ENCODE peak calls at places on chromosome 5, in seven cellular contexts. F is aorta, I is body of pancreas, M is heart left ventricle, E is breast epithelium, A is tibial artery, B is transverse colon. J is an unnamed sample. For H3K4me1, the result is how much of the 10 kb centered on the place peaks cover.

GRCh38 chr5:108521841-108522506 is 140.1 kb upstream of the FBXL17 start:
- DNase-seq in E (no peak), M (no peak), I (no peak), B (no peak), F (no peak), A (no peak), J (no peak)

GRCh38 chr5:168916266-168916665 is 337.1 kb upstream of the PANK3 start:
- DNase-seq in F (peak), A (peak), M (no peak), B (peak), E (no peak), I (peak), J (peak)

GRCh38 chr5:1386274-1386717 is 41.4 kb upstream of the CLPTM1L start:
- DNase-seq in F (peak), B (peak), E (peak), I (peak), A (no peak), M (peak), J (peak)

GRCh38 chr5:68406767-68407232 is 191.2 kb downstream of the PIK3R1 start:
- DNase-seq in E (no peak), I (no peak), B (peak), A (no peak), F (no peak), M (no peak), J (peak)

GRCh38 chr5:19795218-19795617 is 192.8 kb downstream of the CDH18 start:
- DNase-seq in E (no peak), A (no peak), M (no peak), B (no peak), I (no peak), F (no peak), J (no peak)

GRCh38 chr5:74199436-74200210 is 440.9 kb downstream of the ENC1 start:
- DNase-seq in I (no peak), E (no peak), A (no peak), B (no peak), M (no peak), F (no peak), J (no peak)

GRCh38 chr5:4855048-4855447 is 285.1 kb upstream of the ADAMTS16 start:
- DNase-seq in A (no peak), E (no peak), B (no peak), M (no peak), F (no peak), I (no peak), J (no peak)

GRCh38 chr5:107567901-107568671 is 102.7 kb downstream of the EFNA5 start:
- DNase-seq in E (no peak), M (no peak), F (no peak), I (no peak), B (no peak), A (no peak), J (no peak)

GRCh38 chr5:112333236-112333850 is 85.7 kb downstream of the EPB41L4A start:
- DNase-seq in A (no peak), B (no peak), E (no peak), I (no peak), M (no peak), F (no peak), J (no peak)

GRCh38 chr5:17365756-17366155 is 132.3 kb upstream of the TAF11L2 start:
- DNase-seq in M (no peak), F (no peak), A (no peak), B (no peak), E (no peak), I (no peak), J (no peak)

GRCh38 chr5:58048954-58049353 is 410.9 kb downstream of the PLK2 start:
- DNase-seq in A (no peak), E (no peak), I (no peak), F (no peak), M (no peak), B (no peak), J (no peak)

GRCh38 chr5:163532203-163532892 is 26.9 kb downstream of the MAT2B start:
- DNase-seq in F (no peak), M (no peak), I (no peak), B (no peak), A (no peak), E (no peak), J (no peak)

GRCh38 chr5:1555011-1555807 is 31.4 kb upstream of the LPCAT1 start:
- DNase-seq in E (peak), B (peak), F (peak), I (no peak), M (peak), A (peak), J (no peak)

GRCh38 chr5:32462618-32463017 is 18.1 kb upstream of the ZFR start:
- DNase-seq in M (no peak), B (no peak), F (no peak), A (no peak), E (no peak), I (no peak), J (no peak)

GRCh38 chr5:54217826-54218503 is 92.4 kb downstream of the ARL15 start:
- DNase-seq in I (peak), M (no peak), B (no peak), A (no peak), F (no peak), E (no peak), J (peak)

GRCh38 chr5:136123236-136123768 is 9.3 kb upstream of the SMAD5 start:
- DNase-seq in E (no peak), I (no peak), F (no peak), M (no peak), A (no peak), B (peak), J (no peak)

GRCh38 chr5:72842816-72843215 is 26.4 kb downstream of the TNPO1 start:
- DNase-seq in E (no peak), B (peak), A (no peak), M (no peak), I (no peak), F (no peak), J (no peak)

GRCh38 chr5:3103241-3103855 is 351.9 kb upstream of the IRX2 start:
- DNase-seq in A (no peak), I (no peak), E (no peak), F (no peak), B (no peak), M (no peak), J (no peak)

GRCh38 chr5:95808013-95808685 is 14.4 kb downstream of the GLRX start:
- DNase-seq in E (no peak), B (peak), I (no peak), A (no peak), F (no peak), M (no peak), J (no peak)

GRCh38 chr5:150172147-150172546 is 5.6 kb downstream of the CDX1 start:
- DNase-seq in A (no peak), M (no peak), E (no peak), I (no peak), B (no peak), F (no peak), J (no peak)

GRCh38 chr5:69048233-69048632 is 45.6 kb upstream of the SLC30A5 start:
- DNase-seq in E (no peak), F (no peak), I (no peak), B (no peak), A (no peak), M (no peak), J (no peak)

GRCh38 chr5:148963679-148964078 is 99.2 kb downstream of the SH3TC2 start:
- DNase-seq in M (no peak), B (no peak), A (no peak), I (no peak), E (no peak), F (no peak), J (no peak)

GRCh38 chr5:92505145-92505544 is 1075.9 kb downstream of the NR2F1-AS1 start:
- DNase-seq in E (no peak), B (no peak), I (no peak), M (no peak), F (no peak), A (no peak), J (no peak)

GRCh38 chr5:31120642-31120948 is 72.9 kb upstream of the CDH6 start:
- DNase-seq in I (no peak), E (no peak), F (no peak), B (no peak), A (no peak), M (no peak), J (no peak)

GRCh38 chr5:96384353-96384752 is 48.7 kb downstream of the PCSK1 start:
- DNase-seq in M (peak), A (peak), I (no peak), B (no peak), F (peak), E (no peak), J (no peak)

GRCh38 chr5:1955586-1955985 is 72.9 kb upstream of the IRX4 start:
- DNase-seq in A (no peak), M (no peak), E (no peak), B (no peak), I (no peak), F (no peak), J (no peak)

GRCh38 chr5:155728857-155729683 is 597.9 kb upstream of the SGCD start:
- DNase-seq in B (no peak), E (no peak), M (peak), I (no peak), A (no peak), F (peak), J (no peak)

GRCh38 chr5:157562111-157562581 is 13.4 kb downstream of the ADAM19 start:
- DNase-seq in E (no peak), F (peak), B (no peak), A (peak), I (no peak), M (peak), J (no peak)

GRCh38 chr5:157566902-157567489 is 8.6 kb downstream of the ADAM19 start:
- DNase-seq in I (no peak), A (no peak), E (no peak), F (no peak), B (no peak), M (no peak), J (no peak)

GRCh38 chr5:157563373-157564148 is 12.0 kb downstream of the ADAM19 start:
- DNase-seq in I (no peak), E (no peak), B (no peak), A (peak), M (no peak), F (peak), J (peak)

GRCh38 chr5:157561105-157561504 is 14.5 kb downstream of the ADAM19 start:
- DNase-seq in I (no peak), B (no peak), E (no peak), A (no peak), M (no peak), F (no peak), J (no peak)

GRCh38 chr5:157564149-157564711 is 11.3 kb downstream of the ADAM19 start:
- DNase-seq in B (no peak), F (no peak), A (no peak), E (no peak), I (no peak), M (no peak), J (peak)
- H3K4me1 ChIP-seq in B (under half), F (under half), A (half or more), E (under half), I (under half), M (under half), J (under half)

DNA sequence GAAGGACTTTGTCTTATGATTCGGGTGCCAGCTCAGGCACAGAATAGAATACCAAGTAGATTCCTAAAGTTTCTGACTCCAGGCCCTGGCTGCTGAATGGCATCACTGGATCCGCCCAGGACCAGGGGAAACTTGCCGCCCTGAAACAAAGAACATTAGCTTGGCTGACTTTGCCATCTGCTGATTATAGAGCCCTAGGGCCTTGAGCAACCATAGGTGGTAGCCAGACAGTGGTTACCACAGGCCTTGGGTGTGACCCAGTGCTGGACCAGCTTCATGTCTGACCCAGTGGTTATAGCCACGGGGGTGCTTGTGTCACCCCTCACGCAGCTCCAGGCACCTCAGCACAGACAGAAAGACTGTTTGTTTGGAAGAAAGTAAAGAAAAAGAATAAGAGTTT is 62.7 kb downstream of the SSBP2 start:
- DNase-seq in M (no peak), I (no peak), E (no peak), F (no peak), A (no peak), B (no peak), J (no peak)
- H3K4me1 ChIP-seq in M (under half), I (under half), E (under half), F (under half), A (under half), B (under half), J (under half)

GRCh38 chr5:88831856-88832255 is 51.1 kb downstream of the MEF2C start:
- DNase-seq in I (no peak), B (no peak), A (no peak), F (no peak), E (no peak), M (no peak), J (no peak)
- H3K4me1 ChIP-seq in I (under half), B (under half), A (half or more), F (under half), E (under half), M (under half), J (under half)

GRCh38 chr5:171868236-171868635 is 82.6 kb downstream of the SMIM23 start:
- DNase-seq in M (no peak), B (no peak), E (no peak), I (no peak), A (no peak), F (no peak), J (no peak)

GRCh38 chr5:171872666-171873065 is 87.0 kb downstream of the SMIM23 start:
- DNase-seq in B (no peak), A (no peak), E (no peak), M (no peak), I (no peak), F (no peak), J (no peak)

GRCh38 chr5:171869956-171870355 is 84.3 kb downstream of the SMIM23 start:
- DNase-seq in F (no peak), A (no peak), E (no peak), M (no peak), B (no peak), I (no peak), J (no peak)

GRCh38 chr5:171874210-171874609 is 88.6 kb downstream of the SMIM23 start:
- DNase-seq in F (no peak), B (no peak), E (no peak), A (no peak), I (no peak), M (no peak), J (no peak)
- H3K4me1 ChIP-seq in F (under half), B (under half), E (under half), A (under half), I (under half), M (under half), J (under half)